ENCODE peak calls at places on chromosome 21, in six cellular contexts. W is tibial nerve, Z is neural progenitor cell, U is uterus, K is AG10803, M is cardiac muscle cell. N is an unnamed sample.

GRCh38 chr21:31354604-31355443 is 10.8 kb upstream of the TIAM1 start:
- DNase-seq in K (peak), U (no peak), W (no peak), M (peak), Z (no peak), N (peak)

GRCh38 chr21:40425981-40426380 is 421.0 kb downstream of the DSCAM start:
- DNase-seq in U (no peak), Z (no peak), K (no peak), M (no peak), W (no peak), N (no peak)

GRCh38 chr21:17911628-17912027 is 92.5 kb upstream of the C21orf91 start:
- DNase-seq in U (no peak), Z (no peak), W (no peak), K (peak), M (no peak), N (no peak)

GRCh38 chr21:35529141-35529863 is 480.2 kb upstream of the RUNX1 start:
- DNase-seq in Z (no peak), M (peak), U (no peak), W (no peak), K (no peak), N (no peak)

GRCh38 chr21:17501107-17502006 is 11.5 kb upstream of the CXADR start:
- DNase-seq in U (no peak), Z (no peak), M (no peak), K (no peak), W (no peak), N (peak)

GRCh38 chr21:36183144-36183795 is 26.6 kb downstream of the DOP1B start:
- DNase-seq in U (no peak), M (peak), W (no peak), Z (no peak), K (peak), N (no peak)

GRCh38 chr21:32096411-32096810 is 182.4 kb downstream of the MIS18A start:
- DNase-seq in K (peak), Z (peak), M (peak), W (no peak), U (no peak), N (no peak)

GRCh38 chr21:41639766-41640165 is 127.1 kb downstream of the RIPK4 start:
- DNase-seq in Z (no peak), U (no peak), M (no peak), K (no peak), W (no peak), N (no peak)

GRCh38 chr21:40586575-40586974 is 260.4 kb downstream of the DSCAM start:
- DNase-seq in K (no peak), M (no peak), W (no peak), U (no peak), Z (no peak), N (no peak)

GRCh38 chr21:15421947-15422346 is 307.8 kb upstream of the USP25 start:
- DNase-seq in W (no peak), M (peak), Z (no peak), K (no peak), U (no peak), N (no peak)

GRCh38 chr21:21163904-21164303 is 165.7 kb downstream of the NCAM2 start:
- DNase-seq in U (no peak), M (peak), W (peak), Z (peak), K (peak), N (peak)

GRCh38 chr21:16644690-16645089 is 868.2 kb upstream of the CXADR start:
- DNase-seq in K (peak), M (peak), W (no peak), Z (no peak), U (no peak), N (no peak)

GRCh38 chr21:17819878-17820232 is 699 bp upstream of the C21orf91 start:
- DNase-seq in M (no peak), U (no peak), K (no peak), Z (no peak), W (peak), N (no peak)

GRCh38 chr21:17697474-17697873 is 84.8 kb upstream of the BTG3 start:
- DNase-seq in Z (no peak), K (no peak), M (no peak), W (no peak), U (no peak), N (no peak)

GRCh38 chr21:29322570-29322957 is 23.8 kb downstream of the BACH1 start:
- DNase-seq in U (no peak), K (no peak), M (no peak), Z (no peak), W (no peak), N (no peak)

GRCh38 chr21:16910435-16911165 is 602.2 kb upstream of the CXADR start:
- DNase-seq in M (no peak), U (no peak), Z (no peak), W (no peak), K (no peak), N (no peak)

GRCh38 chr21:33024278-33025103 is 1.2 kb upstream of the OLIG2 start:
- DNase-seq in U (no peak), W (no peak), M (no peak), Z (peak), K (no peak), N (no peak)

GRCh38 chr21:33241846-33242245 is 12.1 kb downstream of the IFNAR2 start:
- DNase-seq in M (no peak), K (no peak), Z (no peak), U (no peak), W (no peak), N (no peak)

GRCh38 chr21:17476006-17476405 is 36.8 kb upstream of the CXADR start:
- DNase-seq in U (no peak), W (no peak), Z (no peak), K (no peak), M (no peak), N (no peak)

GRCh38 chr21:31848339-31848985 is 24.4 kb upstream of the HUNK start:
- DNase-seq in K (no peak), W (no peak), U (no peak), M (no peak), Z (no peak), N (no peak)

GRCh38 chr21:14773777-14774345 is 227.7 kb upstream of the SAMSN1 start:
- DNase-seq in Z (peak), M (peak), K (no peak), W (peak), U (peak), N (peak)

GRCh38 chr21:31991356-31992331 is 118.8 kb downstream of the HUNK start:
- DNase-seq in M (no peak), W (no peak), U (no peak), Z (peak), K (no peak), N (no peak)

GRCh38 chr21:35611752-35612151 is 448.6 kb downstream of the SETD4 start:
- DNase-seq in U (no peak), W (no peak), K (peak), M (no peak), Z (no peak), N (no peak)

GRCh38 chr21:40143822-40144525 is 276.7 kb downstream of the PCP4 start:
- DNase-seq in M (peak), W (peak), K (peak), Z (peak), U (peak), N (peak)

GRCh38 chr21:29718081-29718815 is 221.5 kb downstream of the GRIK1 start:
- DNase-seq in W (no peak), K (no peak), U (no peak), Z (no peak), M (peak), N (no peak)

GRCh38 chr21:31945116-31945515 is 72.3 kb downstream of the HUNK start:
- DNase-seq in K (no peak), Z (no peak), M (no peak), U (no peak), W (no peak), N (no peak)

GRCh38 chr21:32946654-32947053 is 79.1 kb upstream of the OLIG2 start:
- DNase-seq in U (no peak), W (no peak), M (no peak), Z (no peak), K (peak), N (no peak)

GRCh38 chr21:17925000-17925610 is 105.9 kb upstream of the C21orf91 start:
- DNase-seq in K (peak), U (peak), W (no peak), Z (peak), M (peak), N (no peak)

DNA sequence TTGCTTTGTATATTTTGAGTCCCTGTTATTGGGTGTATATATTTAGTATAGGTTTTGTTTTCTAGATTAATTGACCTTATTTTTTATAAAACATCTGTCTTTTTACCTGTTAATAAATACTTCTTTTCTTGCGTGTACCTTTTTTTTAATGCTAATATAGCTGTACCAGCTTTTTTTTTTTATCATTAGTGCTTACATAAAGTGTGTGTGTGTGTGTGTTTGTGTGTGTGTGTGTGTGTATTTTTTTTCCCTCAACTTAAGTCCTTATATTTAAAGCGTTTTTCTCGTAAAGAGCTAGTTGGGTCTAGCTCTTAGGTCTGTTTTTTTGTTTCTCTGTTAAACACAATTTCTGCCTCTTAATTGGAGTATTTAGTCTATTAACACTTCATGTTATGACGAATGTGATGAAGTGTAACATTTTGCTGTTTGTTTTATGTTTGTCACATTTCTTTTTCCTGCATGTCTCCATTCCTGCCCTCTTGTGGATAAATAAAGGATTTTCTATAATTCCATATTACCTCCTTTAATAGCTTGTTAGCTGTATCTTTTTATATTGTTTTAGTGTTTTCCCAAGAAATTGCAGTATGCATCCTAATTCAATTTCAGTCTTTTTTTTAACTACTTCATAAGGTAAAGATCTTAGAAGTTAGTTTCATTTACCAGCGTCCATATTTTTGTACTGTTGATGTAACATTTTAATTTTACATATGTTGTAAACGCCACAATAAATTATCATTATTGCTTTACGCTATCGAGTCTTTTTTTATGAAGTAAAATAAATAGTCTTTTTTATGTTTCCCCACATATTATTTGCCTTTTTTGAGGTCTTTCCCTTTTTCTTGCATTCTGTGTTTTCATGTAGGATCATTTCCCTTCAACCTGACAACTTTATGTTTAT is 4.3 kb downstream of the PRMT2 start:
- DNase-seq in M (peak), K (peak), W (no peak), Z (no peak), U (no peak), N (no peak)
- TF ChIP-seq CTCF in M (peak), K (peak), W (peak), Z (peak), U (peak), N (peak)

GRCh38 chr21:43812139-43812821 is 22.9 kb downstream of the RRP1 start:
- DNase-seq in K (peak), Z (no peak), M (no peak), W (no peak), U (no peak), N (no peak)
- H3K4me3 ChIP-seq in K (peak), Z (no peak), M (no peak), W (no peak), U (no peak), N (no peak)

DNA sequence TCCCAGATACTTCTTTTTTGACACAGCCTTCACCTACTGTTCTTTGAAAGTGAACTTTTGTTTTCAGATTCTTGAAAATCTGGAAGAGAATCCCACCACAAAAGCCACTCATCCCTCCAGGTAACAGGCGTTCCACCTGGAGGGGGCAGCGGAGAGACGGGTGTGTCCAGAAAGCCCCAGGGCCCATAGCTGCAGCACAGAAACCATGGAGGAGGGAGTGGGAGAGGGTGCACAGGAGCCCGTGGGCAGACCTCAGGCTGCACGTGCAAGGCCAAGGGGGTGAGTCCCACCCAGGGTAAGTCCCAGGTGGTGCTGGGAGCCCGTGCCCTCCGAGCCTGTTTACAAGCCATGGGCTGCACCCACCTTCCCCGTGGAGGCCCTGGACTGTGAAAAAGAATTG is 86.5 kb downstream of the PSMG1 start:
- DNase-seq in Z (peak), M (no peak), W (no peak), U (no peak), K (no peak), N (no peak)
- TF ChIP-seq CTCF in Z (peak), M (no peak), W (no peak), U (no peak), K (no peak), N (peak)

GRCh38 chr21:26801524-26801923 is 43.7 kb downstream of the ADAMTS1 start:
- DNase-seq in M (peak), Z (no peak), U (no peak), W (no peak), K (peak), N (no peak)
- H3K4me3 ChIP-seq in M (no peak), Z (no peak), U (peak), W (no peak), K (peak), N (no peak)

GRCh38 chr21:37449302-37449937 is 82.8 kb downstream of the DYRK1A start:
- DNase-seq in Z (no peak), U (no peak), W (no peak), M (no peak), K (no peak), N (no peak)

GRCh38 chr21:37445228-37445627 is 78.7 kb downstream of the DYRK1A start:
- DNase-seq in Z (no peak), M (peak), U (peak), W (no peak), K (peak), N (peak)

GRCh38 chr21:37443683-37444082 is 77.1 kb downstream of the DYRK1A start:
- DNase-seq in M (no peak), W (no peak), U (no peak), Z (no peak), K (no peak), N (no peak)

GRCh38 chr21:37447288-37447936 is 80.8 kb downstream of the DYRK1A start:
- DNase-seq in U (no peak), Z (peak), K (no peak), W (no peak), M (no peak), N (no peak)

GRCh38 chr21:37446552-37446951 is 80.0 kb downstream of the DYRK1A start:
- DNase-seq in M (no peak), W (no peak), Z (peak), U (no peak), K (no peak), N (no peak)
- TF ChIP-seq CTCF in M (no peak), W (no peak), Z (peak), U (no peak), K (no peak), N (peak)

GRCh38 chr21:44749116-44749758 is 37.9 kb upstream of the TSPEAR start:
- DNase-seq in Z (no peak), W (no peak), K (no peak), M (no peak), U (no peak), N (no peak)
- H3K4me3 ChIP-seq in Z (no peak), W (no peak), K (no peak), M (no peak), U (no peak), N (no peak)

GRCh38 chr21:42771503-42771805 is 107.9 kb downstream of the WDR4 start:
- DNase-seq in K (no peak), Z (no peak), M (no peak), W (no peak), U (no peak), N (no peak)
- TF ChIP-seq CTCF in K (no peak), Z (no peak), M (no peak), W (no peak), U (no peak), N (no peak)

GRCh38 chr21:34513109-34513675 is 1.2 kb upstream of the KCNE1 start:
- DNase-seq in U (no peak), M (peak), K (no peak), W (no peak), Z (peak), N (peak)

GRCh38 chr21:34510148-34511142 is 1.6 kb downstream of the KCNE1 start:
- DNase-seq in Z (peak), K (peak), M (peak), W (peak), U (peak), N (peak)

GRCh38 chr21:34514576-34515135 is 2.6 kb upstream of the KCNE1 start:
- DNase-seq in K (no peak), M (no peak), U (no peak), W (no peak), Z (no peak), N (no peak)

GRCh38 chr21:34511154-34511553 is 856 bp downstream of the KCNE1 start:
- DNase-seq in W (no peak), K (peak), M (peak), Z (no peak), U (no peak), N (peak)

GRCh38 chr21:34511787-34512451 is at the start of gene KCNE1:
- DNase-seq in W (no peak), Z (no peak), U (no peak), K (peak), M (peak), N (no peak)
- H3K4me3 ChIP-seq in W (no peak), Z (no peak), U (no peak), K (no peak), M (no peak), N (no peak)